ENCODE peak calls at places on chromosomes 11 and 22, in eight cellular contexts. K is DMS153, R is T-helper 1 cell, Y is neuronal stem cell, G is AG09319, L is PC-3, Z is iris pigment epithelial cell, U is neural crest cell. W is an unnamed sample.

GRCh38 chr22:24200616-24201212 is 19.4 kb downstream of the SUSD2 start:
- DNase-seq in L (peak), R (no peak), G (no peak), U (no peak), K (no peak), Y (no peak), Z (peak), W (peak)

GRCh38 chr11:87299041-87299481 is 261.3 kb downstream of the TMEM135 start:
- DNase-seq in K (no peak), Y (no peak), Z (no peak), G (no peak), L (peak), R (peak), U (no peak), W (peak)

GRCh38 chr11:133064152-133064877 is 468.0 kb downstream of the OPCML start:
- DNase-seq in G (no peak), K (peak), R (no peak), Z (peak), L (no peak), U (peak), Y (peak), W (peak)

GRCh38 chr11:35260342-35260985 is 121.5 kb downstream of the CD44 start:
- DNase-seq in G (peak), K (no peak), R (no peak), Z (peak), U (no peak), L (peak), Y (no peak), W (peak)

GRCh38 chr11:44139565-44140313 is 44.3 kb downstream of the EXT2 start:
- DNase-seq in Z (no peak), Y (no peak), L (no peak), K (no peak), G (no peak), R (no peak), U (no peak), W (no peak)

GRCh38 chr11:8584096-8584495 is 9.9 kb downstream of the STK33 start:
- DNase-seq in G (no peak), R (no peak), Z (peak), Y (no peak), U (no peak), L (no peak), K (no peak), W (no peak)

GRCh38 chr22:44549021-44549420 is 51.0 kb upstream of the RTL6 start:
- DNase-seq in Z (no peak), R (no peak), K (no peak), L (no peak), Y (no peak), G (no peak), U (no peak), W (no peak)

GRCh38 chr11:64360403-64360980 is 1.5 kb downstream of the RPS6KA4 start:
- DNase-seq in Y (no peak), Z (no peak), G (no peak), R (no peak), L (no peak), U (no peak), K (no peak), W (no peak)

GRCh38 chr11:35794850-35795249 is 132.3 kb downstream of the TRIM44 start:
- DNase-seq in Y (no peak), L (peak), Z (peak), K (no peak), G (peak), U (no peak), R (no peak), W (peak)

GRCh38 chr11:127223026-127223425 is 222.5 kb upstream of the KIRREL3 start:
- DNase-seq in Y (no peak), G (no peak), Z (no peak), U (no peak), K (no peak), R (no peak), L (no peak), W (no peak)

GRCh38 chr11:125948278-125949051 is 2.6 kb downstream of the VSIG10L2 start:
- DNase-seq in G (no peak), Z (no peak), Y (no peak), L (no peak), R (no peak), K (no peak), U (no peak), W (no peak)

GRCh38 chr22:50169181-50169759 is 1.3 kb upstream of the PANX2 start:
- DNase-seq in Y (no peak), G (no peak), K (no peak), R (no peak), U (no peak), L (no peak), Z (no peak), W (no peak)

GRCh38 chr22:42283288-42284229 is 13.1 kb upstream of the TCF20 start:
- DNase-seq in Z (no peak), L (no peak), U (peak), Y (peak), R (peak), K (peak), G (no peak), W (peak)

GRCh38 chr11:106986261-106986660 is 32.0 kb downstream of the GUCY1A2 start:
- DNase-seq in U (no peak), L (peak), K (no peak), R (no peak), G (peak), Y (no peak), Z (peak), W (peak)